ENCODE peak calls at places on chromosomes 7 and 10, in five cellular contexts. F is heart left ventricle, O is tibial nerve, C is uterus, L is A549. P is an unnamed sample.

GRCh38 chr7:80819503-80819902 is 99.3 kb downstream of the SEMA3C start:
- DNase-seq in F (no peak), O (no peak), C (no peak), L (no peak), P (no peak)

GRCh38 chr10:133196936-133197758 is 32.9 kb upstream of the UTF1 start:
- DNase-seq in F (peak), O (no peak), C (no peak), L (no peak), P (no peak)

GRCh38 chr7:135361788-135362187 is 128.2 kb downstream of the STRA8 start:
- DNase-seq in F (no peak), O (no peak), C (no peak), L (peak), P (no peak)

GRCh38 chr7:133560900-133561299 is 308.0 kb downstream of the EXOC4 start:
- DNase-seq in F (no peak), O (no peak), C (no peak), L (no peak), P (no peak)

GRCh38 chr10:42973870-42974692 is 102.8 kb upstream of the RET start:
- DNase-seq in F (peak), O (no peak), C (no peak), L (no peak), P (peak)

GRCh38 chr7:46545790-46546189 is 624.7 kb upstream of the IGFBP3 start:
- DNase-seq in F (no peak), O (no peak), C (no peak), L (peak), P (no peak)

GRCh38 chr7:2728309-2729042 is 40.5 kb downstream of the AMZ1 start:
- DNase-seq in F (peak), O (no peak), C (peak), L (no peak), P (no peak)

GRCh38 chr10:89664206-89664605 is 19.2 kb upstream of the PANK1 start:
- DNase-seq in F (no peak), O (no peak), C (no peak), L (no peak), P (no peak)

GRCh38 chr10:46544989-46545791 is 11.3 kb downstream of the GPRIN2 start:
- DNase-seq in F (peak), O (no peak), C (peak), L (peak), P (peak)

GRCh38 chr10:49143249-49143648 is 9.4 kb upstream of the FAM170B start:
- DNase-seq in F (no peak), O (no peak), C (no peak), L (no peak), P (no peak)

GRCh38 chr7:9498303-9498702 is 1064.9 kb downstream of the NXPH1 start:
- DNase-seq in F (no peak), O (no peak), C (no peak), L (no peak), P (no peak)

GRCh38 chr7:57867884-57868701 is 418.1 kb downstream of the ZNF716 start:
- DNase-seq in F (peak), O (no peak), C (no peak), L (peak), P (no peak)

DNA sequence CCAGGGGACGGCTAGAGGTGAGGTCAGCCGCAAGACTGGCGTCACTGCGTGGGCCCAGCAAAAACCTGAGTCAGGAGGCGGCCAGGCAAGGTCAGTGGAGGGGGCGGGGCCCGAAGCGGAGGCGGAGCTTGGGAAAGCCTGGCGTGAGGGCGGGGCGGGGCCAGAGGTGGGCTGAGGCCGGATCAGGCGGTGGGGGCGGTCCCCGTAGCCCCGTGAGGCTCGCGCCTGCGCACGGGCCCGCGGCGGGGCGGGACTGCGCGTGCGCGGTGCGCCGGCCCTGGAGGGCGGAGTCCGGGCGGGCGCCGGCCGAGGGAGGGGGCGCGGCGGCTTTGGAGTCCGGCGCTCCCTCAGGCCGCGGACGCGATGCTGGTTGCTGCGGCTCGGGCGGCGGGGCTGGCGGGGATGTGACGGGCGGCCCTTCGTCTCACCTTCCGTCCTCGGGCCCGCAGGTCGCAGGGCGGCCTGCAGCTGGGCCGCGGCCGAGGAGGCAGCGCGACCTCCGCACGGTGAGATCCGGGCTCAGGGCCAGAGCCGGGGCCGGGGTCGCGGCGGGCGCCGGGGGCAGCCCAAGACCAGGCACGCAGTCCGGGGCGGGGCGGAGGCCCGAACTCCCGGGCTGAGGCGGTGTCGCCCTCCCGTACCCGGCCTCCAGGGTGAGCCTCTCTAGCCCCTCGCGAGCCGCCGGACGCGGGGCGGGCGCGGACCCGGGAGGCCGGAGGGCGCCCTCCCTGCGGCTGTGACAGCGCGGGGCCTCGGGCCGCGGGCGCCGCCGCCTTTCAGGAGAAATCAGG is at the start of gene CCSER2:
- DNase-seq in F (peak), O (peak), C (peak), L (peak), P (peak)
- TF ChIP-seq POLR2A in F (peak), O (peak), C (peak), L (peak), P (peak)

GRCh38 chr10:124262249-124262865 is 156.4 kb downstream of the OAT start:
- DNase-seq in F (no peak), O (no peak), C (no peak), L (no peak), P (peak)
- TF ChIP-seq CTCF in F (peak), O (no peak), C (no peak), L (no peak), P (peak)

DNA sequence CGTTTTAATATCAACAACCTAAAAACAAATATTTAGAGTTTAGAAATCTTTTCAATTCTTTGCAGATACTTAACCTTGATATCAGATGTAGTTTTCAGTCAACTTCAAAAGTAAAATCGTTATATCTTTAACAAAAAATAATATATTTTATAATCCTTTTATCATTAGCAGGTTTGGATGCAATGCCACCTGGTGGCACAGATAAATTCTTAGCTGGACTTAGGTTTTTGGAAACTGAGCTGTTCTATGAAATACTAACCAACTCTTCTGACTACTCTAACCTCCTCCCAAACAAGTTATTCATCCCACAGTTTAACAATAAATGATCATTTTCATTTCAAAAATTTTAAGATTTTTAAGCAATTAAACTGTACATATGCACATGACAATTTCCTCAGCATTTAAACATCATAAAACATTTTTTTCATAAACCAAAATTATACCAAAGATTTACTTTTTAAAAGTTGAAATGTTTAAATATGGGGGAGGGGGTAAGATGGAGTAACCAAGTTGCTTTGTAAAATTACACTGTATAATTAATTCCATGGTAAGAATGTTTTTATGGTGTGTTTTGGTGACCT is 56.9 kb downstream of the HIBADH start:
- DNase-seq in F (no peak), O (peak), C (no peak), L (peak), P (no peak)
- H3K4me3 ChIP-seq in F (no peak), O (no peak), C (no peak), L (peak), P (no peak)

GRCh38 chr7:127392182-127392565 is 334 bp downstream of the ZNF800 start:
- DNase-seq in F (peak), O (no peak), C (peak), L (peak), P (no peak)

GRCh38 chr7:127390817-127391590 is 1.5 kb downstream of the ZNF800 start:
- DNase-seq in F (no peak), O (no peak), C (no peak), L (no peak), P (no peak)

GRCh38 chr7:127390186-127390816 is 2.2 kb downstream of the ZNF800 start:
- DNase-seq in F (no peak), O (no peak), C (no peak), L (no peak), P (no peak)

GRCh38 chr7:127392566-127393369 is at the start of gene ZNF800:
- DNase-seq in F (peak), O (peak), C (peak), L (peak), P (peak)

GRCh38 chr7:127391591-127392181 is 822 bp downstream of the ZNF800 start:
- DNase-seq in F (no peak), O (no peak), C (no peak), L (peak), P (no peak)
- TF ChIP-seq POLR2A in F (no peak), O (no peak), C (no peak), L (no peak), P (no peak)

DNA sequence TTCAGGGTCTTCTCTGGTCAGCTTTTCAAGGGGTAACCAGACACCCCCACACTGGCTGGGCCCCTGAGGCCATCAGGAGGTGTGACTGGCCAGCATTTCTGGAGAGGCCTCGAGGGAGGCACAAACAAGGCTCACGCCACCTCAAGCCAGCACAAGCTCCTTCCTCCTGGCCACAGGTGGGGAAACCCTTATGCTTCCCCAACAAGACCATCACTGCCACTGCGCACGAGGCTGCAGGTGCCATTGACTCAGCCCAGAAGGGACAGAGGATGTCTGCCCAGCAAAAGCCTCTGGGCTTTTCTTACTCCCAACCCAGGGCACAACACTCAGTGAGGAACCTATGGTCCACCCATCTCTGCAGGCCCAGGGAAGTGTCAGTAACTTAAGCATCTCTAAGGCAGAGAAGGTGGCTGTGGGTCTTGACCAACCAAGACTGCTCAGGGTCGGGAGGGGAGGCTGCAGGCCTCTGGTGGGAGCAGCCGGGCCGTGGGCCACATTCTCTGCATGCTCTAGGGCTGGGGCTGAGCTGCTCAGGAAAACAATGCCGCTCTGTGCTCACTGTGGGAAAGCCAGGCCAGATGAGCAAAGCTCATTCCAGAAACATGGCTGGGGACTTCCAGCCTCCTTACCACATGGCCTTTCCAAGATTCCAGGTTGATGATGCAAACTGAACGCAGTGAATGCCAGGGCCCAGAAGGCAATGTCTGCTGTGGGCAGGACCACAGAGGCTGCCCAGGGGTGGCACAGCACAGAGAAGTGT is 24.2 kb upstream of the RASSF4 start:
- DNase-seq in F (peak), O (peak), C (no peak), L (peak), P (no peak)
- TF ChIP-seq CTCF in F (no peak), O (no peak), C (no peak), L (no peak), P (no peak)

GRCh38 chr10:130111848-130112180 is 1.2 kb upstream of the C10orf143 start:
- DNase-seq in F (no peak), O (no peak), C (no peak), L (peak), P (no peak)

GRCh38 chr10:130110236-130111114 is at the start of gene C10orf143:
- DNase-seq in F (peak), O (peak), C (peak), L (peak), P (peak)

GRCh38 chr10:130109796-130110235 is 814 bp downstream of the C10orf143 start:
- DNase-seq in F (no peak), O (peak), C (peak), L (peak), P (peak)

GRCh38 chr10:130111115-130111847 is 651 bp upstream of the C10orf143 start:
- DNase-seq in F (peak), O (peak), C (peak), L (peak), P (peak)

GRCh38 chr10:130108934-130109604 is 1.6 kb downstream of the C10orf143 start:
- DNase-seq in F (no peak), O (no peak), C (no peak), L (no peak), P (no peak)
- H3K4me3 ChIP-seq in F (no peak), O (peak), C (peak), L (peak), P (peak)